ENCODE peak calls at places on chromosomes 16 and 17, in seven cellular contexts. P, U, Q, X, H, Y and N are unnamed samples.

GRCh38 chr17:70313450-70313849 is 144.1 kb downstream of the KCNJ2 start:
- DNase-seq in P (no peak), U (no peak), Q (peak; percentile 88), X (no peak), H (no peak), Y (no peak), N (no peak)

GRCh38 chr17:55285340-55286301 is 20.9 kb downstream of the HLF start:
- DNase-seq in P (peak; percentile 46), U (peak; percentile 94), Q (peak; percentile 50), X (peak; percentile 98), H (no peak), Y (no peak), N (peak; percentile 95)

GRCh38 chr17:17313350-17313991 is 10.3 kb downstream of the NT5M start:
- DNase-seq in P (peak; percentile 71), U (peak; percentile 60), Q (no peak), X (no peak), H (no peak), Y (peak; percentile 58), N (peak; percentile 17)

GRCh38 chr17:68290955-68291835 is at the start of the genes ARSG and SLC16A6:
- DNase-seq in P (peak; percentile 65), U (peak; percentile 7), Q (peak; percentile 56), X (peak; percentile 31), H (no peak), Y (no peak), N (peak; percentile 35)

GRCh38 chr16:50593410-50594139 is 45.4 kb downstream of the NKD1 start:
- DNase-seq in P (no peak), U (no peak), Q (no peak), X (no peak), H (no peak), Y (peak; percentile 23), N (no peak)

GRCh38 chr17:30513346-30513745 is 36.1 kb downstream of the GOSR1 start:
- DNase-seq in P (no peak), U (no peak), Q (peak; percentile 6), X (no peak), H (no peak), Y (no peak), N (no peak)

GRCh38 chr16:81238296-81239011 is at the start of gene BCO1:
- DNase-seq in P (peak; percentile 63), U (peak; percentile 20), Q (peak; percentile 78), X (no peak), H (peak; percentile 18), Y (no peak), N (no peak)

GRCh38 chr16:21302454-21302853 is 24.4 kb upstream of the CRYM start:
- DNase-seq in P (no peak), U (no peak), Q (no peak), X (no peak), H (no peak), Y (no peak), N (no peak)

GRCh38 chr17:10755592-10756127 is 25.8 kb upstream of the TMEM220 start:
- DNase-seq in P (no peak), U (no peak), Q (no peak), X (no peak), H (no peak), Y (no peak), N (no peak)

GRCh38 chr16:52086901-52087300 is 460.0 kb downstream of the TOX3 start:
- DNase-seq in P (no peak), U (no peak), Q (no peak), X (no peak), H (no peak), Y (no peak), N (no peak)

GRCh38 chr17:41885733-41886132 is 20.5 kb upstream of the KLHL11 start:
- DNase-seq in P (peak; percentile 48), U (no peak), Q (no peak), X (no peak), H (no peak), Y (no peak), N (no peak)

GRCh38 chr17:51355314-51356083 is 95.2 kb downstream of the UTP18 start:
- DNase-seq in P (no peak), U (no peak), Q (no peak), X (no peak), H (no peak), Y (no peak), N (no peak)

DNA sequence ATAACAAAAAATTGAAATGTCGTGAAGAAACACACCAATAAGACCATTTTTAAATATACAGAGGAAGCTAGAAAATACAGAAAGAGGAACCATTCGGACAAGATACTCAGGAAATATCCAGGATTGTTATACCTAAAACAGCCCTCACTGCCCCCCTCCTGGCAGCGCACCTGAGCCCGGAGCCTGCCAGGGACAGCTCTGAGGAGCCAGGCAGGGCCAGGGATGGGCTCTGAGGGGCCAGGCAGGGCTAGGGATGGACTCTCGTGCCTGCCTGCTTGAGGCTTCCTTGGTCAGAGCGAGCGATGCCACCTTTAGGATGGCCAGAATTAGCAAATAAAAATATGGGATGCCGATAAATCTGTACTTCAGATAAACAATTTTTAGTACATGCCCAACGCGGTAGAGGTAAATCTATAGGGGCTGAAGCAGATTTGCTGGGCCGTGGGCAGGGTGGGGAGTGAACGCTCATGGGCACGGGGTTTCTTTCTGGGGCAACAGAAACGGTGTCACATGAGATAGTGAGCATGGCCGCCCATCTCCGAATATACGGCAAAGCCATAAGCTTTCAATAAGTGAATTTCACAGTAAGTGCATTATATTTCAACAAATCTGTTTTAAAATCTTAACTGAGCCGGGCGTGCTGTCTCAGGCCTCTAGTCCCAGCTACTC is 18.2 kb upstream of the CSNK1D start:
- DNase-seq in P (no peak), U (no peak), Q (no peak), X (no peak), H (no peak), Y (no peak), N (no peak)
- H3K27ac ChIP-seq in P (peak overlapping the region; percentile 96), U (peak overlapping the region; percentile 99), Q (peak overlapping the region; percentile 68), X (peak overlapping the region; percentile 98), H (no peak overlapping the region), Y (no peak overlapping the region), N (peak overlapping the region; percentile 94)

DNA sequence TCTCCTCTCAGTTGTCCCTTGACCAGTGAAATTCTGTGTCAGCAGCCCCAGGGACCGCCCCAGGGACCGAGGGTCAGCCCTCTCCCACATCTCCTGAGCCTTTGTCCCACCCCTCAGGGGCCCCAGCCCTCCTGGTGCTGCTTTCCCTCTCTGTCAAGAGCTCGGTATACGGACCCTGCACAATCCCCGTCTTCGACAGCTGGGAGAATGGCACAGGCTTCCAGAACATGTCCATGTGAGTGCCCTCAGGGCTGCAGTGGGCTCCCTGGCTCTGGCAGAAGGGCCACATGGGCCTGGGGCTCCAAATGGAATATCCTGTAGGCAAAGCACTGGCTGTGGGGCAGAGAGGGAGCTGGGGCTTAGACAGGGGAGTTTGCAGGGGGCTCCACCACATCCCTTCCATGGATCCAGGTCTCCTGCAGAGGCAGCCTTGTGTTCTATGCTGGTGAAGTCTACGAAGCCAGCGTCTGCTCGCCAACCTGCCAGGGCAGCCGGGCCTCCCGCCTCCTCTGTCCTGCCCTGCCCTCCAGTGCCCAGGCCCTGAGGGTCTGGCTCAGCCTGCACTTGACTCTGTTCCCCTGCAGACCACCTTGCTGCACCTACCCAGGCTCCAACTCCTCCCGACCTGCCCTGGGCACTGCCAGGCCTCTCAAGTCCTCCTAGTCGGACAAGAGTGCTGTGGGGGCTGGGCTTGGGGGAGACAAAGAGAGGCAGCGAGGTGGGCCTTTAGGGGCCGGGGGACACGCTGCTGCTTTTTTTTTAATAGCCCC is 28.0 kb downstream of the ADGRG5 start:
- DNase-seq in P (no peak), U (no peak), Q (no peak), X (no peak), H (no peak), Y (no peak), N (no peak)
- TF ChIP-seq CTCF in P (no peak), U (no peak), Q (no peak), X (no peak), H (no peak), Y (no peak), N (no peak)

GRCh38 chr16:87391324-87391949 is 699 bp upstream of the MAP1LC3B start:
- DNase-seq in P (peak; percentile 47), U (no peak), Q (peak; percentile 19), X (peak; percentile 69), H (no peak), Y (no peak), N (no peak)

GRCh38 chr16:87389245-87389644 is 2.9 kb upstream of the MAP1LC3B start:
- DNase-seq in P (no peak), U (no peak), Q (no peak), X (no peak), H (no peak), Y (no peak), N (no peak)

GRCh38 chr16:87388818-87389134 is 3.4 kb upstream of the MAP1LC3B start:
- DNase-seq in P (no peak), U (no peak), Q (no peak), X (no peak), H (no peak), Y (no peak), N (no peak)

GRCh38 chr16:87391950-87392822 is at the start of gene MAP1LC3B:
- DNase-seq in P (peak; percentile 97), U (peak; percentile 95), Q (peak; percentile 91), X (peak; percentile 95), H (peak; percentile 87), Y (peak; percentile 87), N (peak; percentile 97)

DNA sequence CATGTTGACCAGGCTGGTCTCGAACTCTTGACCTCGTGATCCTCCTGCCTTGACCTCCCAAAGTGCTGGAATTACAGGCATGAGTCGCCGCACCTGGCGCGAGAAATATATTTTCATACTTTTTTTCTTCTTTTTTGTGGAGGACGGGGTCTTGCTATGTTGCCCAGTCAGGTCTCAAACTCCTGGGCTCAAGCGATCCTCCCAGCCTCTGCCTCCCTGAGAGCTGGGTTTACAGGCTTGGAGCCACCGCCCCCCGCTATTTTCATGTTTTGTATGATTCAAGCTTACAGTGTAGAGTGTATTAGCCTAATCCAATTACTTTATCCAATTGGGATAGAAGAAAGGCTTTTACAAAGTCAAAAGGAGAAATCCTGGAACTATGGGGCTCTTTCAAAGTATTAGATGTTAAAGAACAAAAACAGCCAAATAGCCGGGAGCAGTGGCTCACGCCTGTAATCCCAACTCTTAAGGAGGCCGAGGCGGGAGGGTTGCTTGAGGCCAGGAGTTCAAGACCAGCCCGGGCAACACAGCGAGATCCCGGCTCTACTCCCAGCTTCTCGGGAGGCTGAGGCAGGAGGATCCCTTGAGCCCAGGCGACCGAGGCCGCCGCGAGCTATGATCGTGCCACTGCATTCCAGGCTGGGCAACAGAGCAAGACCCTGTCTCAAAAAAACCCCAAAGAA is 1.4 kb upstream of the MAP1LC3B start:
- DNase-seq in P (no peak), U (no peak), Q (no peak), X (no peak), H (no peak), Y (no peak), N (no peak)
- H3K4me3 ChIP-seq in P (peak overlapping the region; percentile 88), U (no peak overlapping the region), Q (no peak overlapping the region), X (no peak overlapping the region), H (no peak overlapping the region), Y (peak overlapping the region; percentile 83), N (peak overlapping the region; percentile 87)

DNA sequence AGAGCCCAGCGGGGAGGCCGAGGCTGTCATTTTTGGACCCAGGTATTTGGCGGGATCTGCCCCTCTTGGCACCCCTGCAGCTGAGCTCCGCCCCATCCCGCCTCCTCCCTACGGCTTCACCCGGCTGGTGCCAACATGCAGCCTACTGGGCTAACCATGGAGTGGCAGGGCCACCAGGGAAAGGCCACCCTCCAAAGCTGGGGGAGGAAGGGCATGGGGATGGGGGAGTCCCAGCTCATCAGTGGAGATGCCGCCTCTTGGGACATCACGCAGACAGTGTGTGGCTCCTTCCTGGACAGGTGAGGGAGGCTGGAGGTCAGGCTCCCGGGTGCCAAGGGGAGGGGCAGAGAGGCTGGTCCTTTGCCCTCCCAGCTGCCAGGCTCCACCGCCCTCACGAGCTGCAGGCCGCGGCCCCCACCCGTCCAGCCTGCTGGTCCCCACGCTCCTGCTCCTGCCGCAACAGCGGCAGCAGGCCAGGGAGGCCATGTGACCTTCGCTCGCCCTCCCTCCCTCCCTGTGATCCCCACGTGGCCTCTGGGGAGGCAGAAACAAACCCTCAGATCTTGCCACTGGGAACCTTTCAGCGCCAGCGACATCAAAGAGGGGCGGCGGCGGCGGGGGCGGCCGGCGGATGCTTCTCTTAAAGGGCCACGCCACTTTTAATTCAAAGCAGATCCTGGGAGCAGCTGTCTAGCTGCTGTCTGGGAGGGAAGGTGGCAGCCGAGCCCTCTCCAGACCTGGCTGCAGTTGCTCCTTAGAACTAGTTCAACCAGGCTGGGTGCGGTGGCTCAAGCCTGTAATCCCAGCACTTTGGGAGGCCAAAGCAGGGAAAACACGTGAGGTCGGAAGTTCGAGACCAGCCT is 6.8 kb upstream of the NOTUM start:
- DNase-seq in P (peak; percentile 67), U (peak; percentile 40), Q (peak; percentile 61), X (peak; percentile 54), H (no peak), Y (peak; percentile 43), N (peak; percentile 87)
- H3K27ac ChIP-seq in P (peak overlapping the region; percentile 85), U (no peak overlapping the region), Q (no peak overlapping the region), X (no peak overlapping the region), H (no peak overlapping the region), Y (no peak overlapping the region), N (peak overlapping the region; percentile 62)